ENCODE peak calls at places on chromosomes 2 and 18, in eight cellular contexts. S is HT1080; H is KG1; M is posterior vena cava; Y is T-helper 9 cell; V is activated effector memory CD4-positive, alpha-beta T cell treated with anti-CD3 and anti-CD28 coated beads, Interleukin-2, amount 50 U/mL, for 16 hours; N is PC-3; E is HFFc6. K is an unnamed sample.

GRCh38 chr2:152098798-152099654 is at the start of gene CACNB4:
- DNase-seq in N (no peak), V (no peak), S (peak; percentile 44), E (peak; percentile 13), H (no peak), Y (no peak), M (no peak), K (peak; percentile 29)

GRCh38 chr2:196742685-196743084 is 56.8 kb downstream of the GTF3C3 start:
- DNase-seq in M (no peak), V (no peak), S (no peak), H (no peak), N (no peak), Y (no peak), E (no peak), K (no peak)

GRCh38 chr2:235762832-235763598 is 269.2 kb downstream of the AGAP1 start:
- DNase-seq in N (no peak), H (no peak), M (no peak), Y (no peak), V (no peak), S (no peak), E (no peak), K (no peak)

GRCh38 chr2:62586981-62587380 is 81.0 kb upstream of the TMEM17 start:
- DNase-seq in S (peak; percentile 79), N (peak; percentile 51), V (no peak), H (peak; percentile 19), M (no peak), E (peak; percentile 39), Y (no peak), K (no peak)

GRCh38 chr2:190791347-190791982 is 89.2 kb upstream of the GLS start:
- DNase-seq in E (peak; percentile 31), S (peak; percentile 76), H (no peak), N (peak; percentile 63), M (no peak), V (peak; percentile 75), Y (no peak), K (peak; percentile 30)

GRCh38 chr2:20526666-20527065 is 79.8 kb downstream of the RHOB start:
- DNase-seq in V (no peak), H (no peak), N (no peak), S (no peak), E (no peak), Y (no peak), M (peak; percentile 24), K (peak; percentile 57)

GRCh38 chr2:239567786-239568185 is 167.0 kb upstream of the HDAC4 start:
- DNase-seq in M (peak; percentile 38), H (no peak), E (no peak), Y (no peak), S (no peak), N (no peak), V (peak; percentile 47), K (no peak)

GRCh38 chr18:2715990-2716389 is 60.5 kb downstream of the SMCHD1 start:
- DNase-seq in H (no peak), M (no peak), S (no peak), N (no peak), Y (no peak), V (no peak), E (peak; percentile 55), K (no peak)

GRCh38 chr18:6718255-6718654 is 11.3 kb upstream of the ARHGAP28 start:
- DNase-seq in N (peak; percentile 57), E (no peak), Y (no peak), H (no peak), S (no peak), M (no peak), V (no peak), K (no peak)

GRCh38 chr2:240469239-240469636 is 33.8 kb downstream of the GPC1 start:
- DNase-seq in Y (no peak), S (no peak), E (no peak), N (no peak), V (no peak), H (no peak), M (peak; percentile 32), K (no peak)

GRCh38 chr2:143125647-143126046 is 3.6 kb upstream of the ARHGAP15 start:
- DNase-seq in N (no peak), E (no peak), S (no peak), H (no peak), V (no peak), Y (no peak), M (no peak), K (no peak)

GRCh38 chr18:9137168-9138066 is 836 bp downstream of the ANKRD12 start:
- DNase-seq in N (peak; percentile 72), M (peak; percentile 92), S (peak; percentile 72), Y (peak; percentile 65), V (peak; percentile 90), E (peak; percentile 83), H (peak; percentile 75), K (peak; percentile 82)

GRCh38 chr18:9724797-9725196 is 16.7 kb downstream of the RAB31 start:
- DNase-seq in V (no peak), E (no peak), S (no peak), M (no peak), N (no peak), H (no peak), Y (no peak), K (peak; percentile 36)

GRCh38 chr18:13831864-13832508 is 8.0 kb downstream of the MC5R start:
- DNase-seq in M (no peak), E (no peak), H (no peak), N (peak; percentile 72), Y (no peak), S (peak; percentile 21), V (no peak), K (no peak)

GRCh38 chr18:79204889-79205807 is 136.0 kb downstream of the ATP9B start:
- DNase-seq in V (no peak), E (no peak), N (no peak), M (no peak), Y (no peak), H (no peak), S (no peak), K (no peak)

GRCh38 chr2:132400169-132400900 is 16.3 kb upstream of the GPR39 start:
- DNase-seq in N (peak; percentile 70), H (no peak), Y (no peak), V (no peak), M (no peak), S (peak; percentile 32), E (peak; percentile 67), K (no peak)

GRCh38 chr2:53740170-53740569 is 27.4 kb upstream of the CHAC2 start:
- DNase-seq in E (peak; percentile 40), H (no peak), M (no peak), S (no peak), V (no peak), Y (no peak), N (peak; percentile 49), K (no peak)

GRCh38 chr2:31244101-31244500 is 10.1 kb downstream of the EHD3 start:
- DNase-seq in M (no peak), H (no peak), S (no peak), E (no peak), Y (no peak), V (no peak), N (no peak), K (no peak)